ENCODE peak calls at places on chromosomes 16 and 17, in four cellular contexts. Y, I, X and A are unnamed samples.

GRCh38 chr17:3485481-3486068 is 9.8 kb downstream of the ASPA start:
- DNase-seq in X (no peak), I (no peak), Y (no peak), A (no peak)

GRCh38 chr17:73519011-73519410 is 125.2 kb downstream of the SDK2 start:
- DNase-seq in X (no peak), Y (no peak), I (no peak), A (no peak)

GRCh38 chr16:24748242-24748641 is 18.8 kb downstream of the TNRC6A start:
- DNase-seq in I (no peak), X (no peak), Y (peak; percentile 92), A (peak; percentile 86)

GRCh38 chr17:29892201-29892600 is 37.8 kb downstream of the SSH2 start:
- DNase-seq in Y (no peak), I (no peak), X (no peak), A (no peak)

GRCh38 chr16:49003022-49003421 is 278.6 kb downstream of the CBLN1 start:
- DNase-seq in Y (no peak), I (no peak), X (no peak), A (no peak)

GRCh38 chr16:84540194-84540593 is 35.7 kb upstream of the MEAK7 start:
- DNase-seq in I (no peak), X (no peak), Y (no peak), A (no peak)

GRCh38 chr16:23629516-23629915 is 11.6 kb downstream of the PALB2 start:
- DNase-seq in X (no peak), Y (peak; percentile 82), I (no peak), A (no peak)

GRCh38 chr17:45336390-45337182 is 19.8 kb upstream of the MAP3K14 start:
- DNase-seq in Y (no peak), X (no peak), I (no peak), A (no peak)

GRCh38 chr17:30172560-30172959 is 55.9 kb downstream of the NSRP1 start:
- DNase-seq in X (no peak), Y (peak; percentile 59), I (no peak), A (no peak)

GRCh38 chr17:71765437-71765836 is 355.4 kb upstream of the SOX9 start:
- DNase-seq in X (no peak), I (no peak), Y (no peak), A (no peak)

GRCh38 chr17:76307299-76307965 is 644 bp downstream of the QRICH2 start:
- DNase-seq in Y (no peak), I (peak; percentile 75), X (no peak), A (no peak)

DNA sequence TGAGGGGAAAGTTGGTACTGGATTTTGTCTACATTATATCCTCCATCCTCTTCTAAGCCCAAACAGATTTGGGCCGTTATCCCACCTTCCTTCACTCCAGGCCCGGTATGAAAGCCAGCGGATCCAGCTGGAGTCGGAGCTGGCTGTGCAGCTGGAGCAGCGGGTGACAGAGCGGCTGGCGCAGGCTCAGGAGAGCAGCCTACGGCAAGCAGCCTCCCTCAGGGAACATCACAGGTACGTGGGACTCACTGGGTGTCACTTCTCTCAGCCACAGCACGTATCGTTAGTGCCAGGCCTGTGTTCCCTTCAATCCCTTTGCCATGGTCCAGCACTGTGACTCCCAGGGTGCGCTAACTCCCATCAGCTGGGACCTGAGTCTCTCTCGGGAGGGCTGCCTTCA is 11.3 kb downstream of the CNTROB start:
- DNase-seq in X (no peak), Y (no peak), I (no peak), A (no peak)
- H3K36me3 ChIP-seq in X (peaks cover 35% of the 10 kb centered on the region), Y (peaks cover 31% of the 10 kb centered on the region), I (peaks cover 9% of the 10 kb centered on the region), A (peaks cover 78% of the 10 kb centered on the region)

DNA sequence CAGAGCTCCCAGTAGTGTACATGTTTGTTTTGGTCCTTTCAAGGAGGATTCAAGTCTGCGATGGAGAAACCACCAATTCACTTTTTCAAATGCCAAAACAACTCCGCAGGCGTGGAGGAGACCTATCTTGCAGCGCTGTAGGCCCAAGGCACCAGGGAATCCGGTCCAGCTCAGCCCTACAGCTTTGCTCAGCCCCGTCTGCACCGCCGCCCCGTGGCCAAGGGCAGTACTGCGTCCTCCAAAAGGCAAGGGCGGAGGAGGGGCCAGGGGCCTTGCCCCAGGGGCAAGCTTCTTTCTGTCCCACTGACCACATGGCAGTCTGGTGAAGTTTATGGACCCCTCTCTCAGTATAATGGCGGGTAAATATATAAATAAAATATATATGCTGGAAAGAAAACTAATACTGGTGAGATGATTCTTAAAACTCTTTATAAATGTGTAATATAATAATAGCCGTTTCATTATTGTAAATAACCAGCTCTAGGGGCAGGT is 709 bp upstream of the CD300LG start:
- DNase-seq in X (no peak), I (peak; percentile 95), Y (peak; percentile 44), A (peak; percentile 81)
- H3K4me3 ChIP-seq in X (no peak overlapping the region), I (no peak overlapping the region), Y (no peak overlapping the region), A (no peak overlapping the region)

GRCh38 chr16:2937170-2937569 is 25.4 kb downstream of the FLYWCH1 start:
- DNase-seq in I (no peak), Y (no peak), X (no peak), A (no peak)

GRCh38 chr16:2938206-2938605 is 25.9 kb upstream of the KREMEN2 start:
- DNase-seq in I (no peak), Y (no peak), X (no peak), A (no peak)

GRCh38 chr16:2946649-2947048 is 17.4 kb upstream of the KREMEN2 start:
- DNase-seq in Y (no peak), X (no peak), I (no peak), A (no peak)

GRCh38 chr16:2939968-2940367 is 24.1 kb upstream of the KREMEN2 start:
- DNase-seq in Y (no peak), X (no peak), I (no peak), A (no peak)

GRCh38 chr16:2942045-2942444 is 22.0 kb upstream of the KREMEN2 start:
- DNase-seq in Y (no peak), I (no peak), X (no peak), A (no peak)
- H3K27me3 ChIP-seq in Y (no peaks in the 10 kb centered on the region), I (no peaks in the 10 kb centered on the region), X (no peaks in the 10 kb centered on the region), A (no peaks in the 10 kb centered on the region)

GRCh38 chr16:68179855-68180254 is 56.1 kb downstream of the ESRP2 start:
- DNase-seq in X (no peak), Y (no peak), I (no peak), A (no peak)
- H3K36me3 ChIP-seq in X (peaks cover 11% of the 10 kb centered on the region), Y (peaks cover 1% of the 10 kb centered on the region), I (peaks cover 3% of the 10 kb centered on the region), A (no peaks in the 10 kb centered on the region)

DNA sequence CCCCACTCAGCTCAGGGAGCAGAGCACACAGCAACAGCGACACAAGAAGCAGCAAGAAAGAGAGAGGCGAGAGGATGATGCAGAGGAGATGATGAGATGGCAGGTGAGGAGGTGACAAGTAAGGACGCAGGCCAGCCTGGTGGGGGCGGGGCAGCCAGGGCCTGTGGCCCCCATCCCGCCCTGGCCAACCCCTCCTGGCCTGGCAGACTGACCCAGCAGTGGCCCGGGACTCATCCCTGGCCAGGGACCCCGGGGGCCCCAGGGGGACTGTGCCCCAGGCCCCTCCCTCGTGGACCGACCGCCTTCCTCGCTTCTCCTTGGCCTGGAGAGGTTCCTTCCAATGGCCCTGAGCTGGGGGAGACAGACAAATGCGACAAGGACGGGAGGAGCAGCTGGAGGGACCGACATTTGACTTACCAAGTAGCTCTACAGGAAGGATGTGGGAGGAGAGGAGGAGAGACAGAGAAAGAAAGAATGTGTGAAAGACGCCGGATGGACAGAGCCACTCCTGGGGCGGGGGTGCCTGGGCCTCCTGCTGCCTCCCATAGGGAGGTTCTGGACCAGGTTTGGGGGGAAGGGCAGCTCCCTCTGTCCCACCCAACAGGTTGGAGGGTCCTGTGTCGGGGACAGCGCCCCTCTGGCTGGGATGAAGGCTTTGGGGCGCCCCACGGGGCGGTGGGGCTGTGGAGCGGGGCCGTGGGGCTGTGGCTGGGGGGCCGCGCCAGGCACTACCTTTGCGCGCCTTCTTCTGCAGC is 6.8 kb downstream of the MTSS2 start:
- DNase-seq in Y (no peak), I (peak; percentile 64), X (no peak), A (no peak)
- H3K4me3 ChIP-seq in Y (no peak overlapping the region), I (no peak overlapping the region), X (no peak overlapping the region), A (no peak overlapping the region)

GRCh38 chr16:86575754-86576557 is 2.4 kb upstream of the FOXL1 start:
- DNase-seq in Y (peak; percentile 83), I (peak; percentile 96), X (peak; percentile 59), A (peak; percentile 95)
- H3K27me3 ChIP-seq in Y (peaks cover 6% of the 10 kb centered on the region), I (no peaks in the 10 kb centered on the region), X (peaks cover 41% of the 10 kb centered on the region), A (no peaks in the 10 kb centered on the region)

GRCh38 chr17:21020622-21021021 is 22.2 kb downstream of the USP22 start:
- DNase-seq in X (no peak), Y (no peak), I (no peak), A (no peak)
- H3K36me3 ChIP-seq in X (peaks cover 79% of the 10 kb centered on the region), Y (peaks cover 47% of the 10 kb centered on the region), I (no peaks in the 10 kb centered on the region), A (peaks cover 94% of the 10 kb centered on the region)

DNA sequence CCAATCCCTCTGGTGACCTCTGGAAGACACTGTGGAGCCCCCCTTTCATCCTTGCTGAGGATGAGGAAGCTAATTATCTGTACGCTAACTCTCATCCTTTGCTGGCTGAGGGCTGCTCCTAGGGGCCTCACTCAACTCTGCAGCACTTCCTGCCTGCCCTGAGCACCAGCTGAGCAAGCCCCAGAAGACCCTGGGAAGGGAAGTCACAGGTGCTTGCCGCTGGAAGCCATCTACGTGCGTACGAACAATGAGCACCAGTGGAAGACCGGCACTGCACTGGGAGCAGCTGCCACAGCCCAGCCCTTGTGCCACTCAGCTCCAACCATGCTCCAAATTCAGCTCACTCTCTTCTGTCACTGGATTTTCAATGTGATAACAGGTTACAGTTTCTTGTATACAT is 145.7 kb upstream of the CDH5 start:
- DNase-seq in Y (no peak), I (no peak), X (no peak), A (no peak)
- H3K4me3 ChIP-seq in Y (no peak overlapping the region), I (no peak overlapping the region), X (no peak overlapping the region), A (no peak overlapping the region)

GRCh38 chr16:88972349-88972748 is 4.7 kb downstream of the CBFA2T3 start:
- DNase-seq in Y (no peak), X (no peak), I (no peak), A (no peak)
- H3K27me3 ChIP-seq in Y (peaks cover 3% of the 10 kb centered on the region), X (peaks cover 53% of the 10 kb centered on the region), I (no peaks in the 10 kb centered on the region), A (no peaks in the 10 kb centered on the region)